ENCODE peak calls at places on chromosomes 2 and 18, in nine cellular contexts. R, U, Z, W, G, C, B, F and N are unnamed samples.

GRCh38 chr2:24231461-24231881 is 56.6 kb downstream of the FAM228A start:
- DNase-seq in F (no peak), G (no peak), B (no peak), Z (no peak), C (peak; percentile 25), W (no peak), R (peak; percentile 53), U (no peak), N (no peak)

GRCh38 chr2:64650257-64650656 is 3.5 kb downstream of the SERTAD2 start:
- DNase-seq in U (no peak), W (no peak), Z (no peak), R (no peak), B (no peak), G (no peak), C (no peak), F (no peak), N (no peak)

GRCh38 chr2:191128911-191129304 is 21.9 kb downstream of the STAT4 start:
- DNase-seq in R (no peak), F (no peak), Z (no peak), G (no peak), U (no peak), C (no peak), W (no peak), B (no peak), N (no peak)

GRCh38 chr2:120566331-120567035 is 169.2 kb upstream of the GLI2 start:
- DNase-seq in G (no peak), R (peak; percentile 94), U (no peak), B (no peak), Z (no peak), W (no peak), F (no peak), C (no peak), N (no peak)

GRCh38 chr18:32548688-32549087 is 78.0 kb upstream of the GAREM1 start:
- DNase-seq in W (peak; percentile 59), B (no peak), C (no peak), Z (peak; percentile 86), U (no peak), F (no peak), G (no peak), R (no peak), N (peak; percentile 93)

GRCh38 chr2:8414946-8415869 is 266.6 kb upstream of the ID2 start:
- DNase-seq in U (no peak), W (no peak), R (no peak), Z (no peak), F (no peak), G (no peak), C (no peak), B (no peak), N (no peak)

GRCh38 chr2:218217366-218218309 is 649 bp downstream of the ARPC2 start:
- DNase-seq in G (peak; percentile 44), C (peak; percentile 73), F (peak; percentile 39), R (no peak), W (peak; percentile 68), U (peak; percentile 68), B (peak; percentile 58), Z (peak; percentile 31), N (peak; percentile 60)

GRCh38 chr2:44304258-44304657 is 29.0 kb downstream of the SLC3A1 start:
- DNase-seq in Z (no peak), G (no peak), B (no peak), C (no peak), R (no peak), W (no peak), F (no peak), U (no peak), N (no peak)

GRCh38 chr2:142944721-142945120 is 67.3 kb downstream of the KYNU start:
- DNase-seq in B (no peak), C (peak; percentile 17), R (peak; percentile 20), Z (no peak), W (no peak), U (no peak), F (no peak), G (no peak), N (no peak)

GRCh38 chr2:238431431-238431830 is 4.7 kb downstream of the ASB1 start:
- DNase-seq in B (no peak), G (no peak), U (no peak), R (no peak), C (no peak), F (no peak), W (no peak), Z (no peak), N (no peak)

GRCh38 chr2:222930862-222931261 is 70.0 kb downstream of the ACSL3 start:
- DNase-seq in B (no peak), U (no peak), G (no peak), C (no peak), R (peak; percentile 41), Z (no peak), F (no peak), W (no peak), N (no peak)

GRCh38 chr18:31303771-31304170 is 14.2 kb upstream of the DSG1 start:
- DNase-seq in R (peak; percentile 41), Z (no peak), W (no peak), U (no peak), F (no peak), C (no peak), G (no peak), B (no peak), N (no peak)

DNA sequence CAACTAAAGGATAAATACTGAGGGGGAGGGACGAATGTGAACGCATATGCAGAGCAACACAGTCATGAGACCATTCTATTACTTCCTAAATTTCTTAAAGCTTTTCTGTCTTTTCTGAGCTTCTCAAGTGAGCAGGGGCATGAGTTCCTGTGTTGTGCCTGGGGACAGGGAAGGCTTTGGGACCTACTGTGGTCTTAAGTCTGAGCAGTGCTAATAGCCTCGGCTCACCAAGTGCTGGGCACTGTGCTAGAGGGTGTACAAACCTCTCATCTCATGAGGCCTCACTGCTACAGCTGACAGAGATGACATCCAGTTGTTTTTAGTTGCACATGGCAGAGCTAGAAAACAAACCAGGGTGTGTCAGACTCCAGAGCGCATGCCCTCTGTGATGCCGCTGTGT is 182.4 kb downstream of the NEDD4L start:
- DNase-seq in R (no peak), G (no peak), B (no peak), W (no peak), F (no peak), U (no peak), C (no peak), Z (no peak), N (no peak)
- H3K4me2 ChIP-seq in R (no peak overlapping the region), G (no peak overlapping the region), B (no peak overlapping the region), W (no peak overlapping the region), F (no peak overlapping the region), U (no peak overlapping the region), C (no peak overlapping the region), Z (no peak overlapping the region), N (no peak overlapping the region)

GRCh38 chr2:197312186-197312585 is 1.6 kb upstream of the ANKRD44 start:
- DNase-seq in C (peak; percentile 13), F (no peak), U (no peak), W (no peak), R (no peak), Z (no peak), G (no peak), B (no peak), N (no peak)
- H3K27ac ChIP-seq in C (no peak overlapping the region), F (no peak overlapping the region), U (no peak overlapping the region), W (no peak overlapping the region), R (no peak overlapping the region), Z (no peak overlapping the region), G (no peak overlapping the region), B (no peak overlapping the region), N (no peak overlapping the region)

DNA sequence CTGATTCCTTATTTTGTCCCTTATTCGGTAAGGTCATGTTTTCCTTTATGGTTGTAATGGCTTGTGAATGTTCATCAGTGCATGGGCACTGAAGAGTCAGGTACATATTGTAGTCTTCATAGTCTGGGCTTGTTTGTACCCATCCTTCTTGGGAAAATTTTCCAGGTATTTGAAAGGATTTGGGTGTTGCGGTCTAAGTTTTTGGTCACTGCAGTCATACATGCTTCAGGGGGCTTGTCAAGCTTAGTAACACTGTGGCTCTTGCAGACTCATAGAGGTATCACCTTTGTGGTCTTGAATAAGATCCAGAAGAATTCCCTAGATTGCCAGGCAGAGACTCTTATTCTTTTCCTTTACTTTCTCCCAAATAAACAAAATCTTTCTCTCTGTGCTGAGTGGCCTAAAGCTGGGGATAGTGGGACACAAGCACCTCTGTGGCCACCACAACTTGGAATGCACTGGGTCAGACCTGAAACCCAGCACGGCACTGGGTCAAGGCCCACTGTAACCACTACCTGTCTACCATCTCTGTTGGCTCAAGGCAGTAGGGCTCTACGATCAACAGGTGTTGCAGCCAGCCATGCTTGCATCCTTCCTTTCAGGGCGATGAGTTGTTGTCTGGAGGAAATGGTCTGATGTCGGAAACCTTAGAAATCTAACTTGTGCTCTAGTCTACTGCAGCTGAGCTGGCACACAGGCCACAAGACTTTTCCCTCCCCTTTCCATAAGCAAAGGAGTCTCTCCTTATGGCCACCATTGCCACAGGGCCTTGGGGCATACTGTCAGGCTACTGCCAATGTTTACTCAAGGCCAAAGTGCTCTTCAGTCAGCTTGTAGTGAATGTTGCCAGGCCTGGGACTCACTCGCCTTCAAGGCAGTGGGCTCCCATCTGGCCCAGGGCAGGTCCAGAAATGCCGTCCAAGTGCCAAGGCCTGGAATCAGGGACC is 21.5 kb downstream of the IL1RN start:
- DNase-seq in F (no peak), B (no peak), U (peak; percentile 79), C (no peak), W (no peak), R (no peak), Z (no peak), G (no peak), N (no peak)
- H3K4me2 ChIP-seq in F (no peak overlapping the region), B (no peak overlapping the region), U (peak overlapping the region; percentile 56), C (no peak overlapping the region), W (no peak overlapping the region), R (peak overlapping the region; percentile 33), Z (no peak overlapping the region), G (no peak overlapping the region), N (no peak overlapping the region)

GRCh38 chr2:225008935-225009334 is 33.3 kb downstream of the DOCK10 start:
- DNase-seq in F (no peak), C (peak; percentile 29), W (peak; percentile 77), Z (no peak), B (peak; percentile 32), R (no peak), G (no peak), U (peak; percentile 71), N (peak; percentile 62)
- H3K27ac ChIP-seq in F (no peak overlapping the region), C (no peak overlapping the region), W (no peak overlapping the region), Z (no peak overlapping the region), B (no peak overlapping the region), R (no peak overlapping the region), G (no peak overlapping the region), U (peak overlapping the region; percentile 70), N (no peak overlapping the region)

DNA sequence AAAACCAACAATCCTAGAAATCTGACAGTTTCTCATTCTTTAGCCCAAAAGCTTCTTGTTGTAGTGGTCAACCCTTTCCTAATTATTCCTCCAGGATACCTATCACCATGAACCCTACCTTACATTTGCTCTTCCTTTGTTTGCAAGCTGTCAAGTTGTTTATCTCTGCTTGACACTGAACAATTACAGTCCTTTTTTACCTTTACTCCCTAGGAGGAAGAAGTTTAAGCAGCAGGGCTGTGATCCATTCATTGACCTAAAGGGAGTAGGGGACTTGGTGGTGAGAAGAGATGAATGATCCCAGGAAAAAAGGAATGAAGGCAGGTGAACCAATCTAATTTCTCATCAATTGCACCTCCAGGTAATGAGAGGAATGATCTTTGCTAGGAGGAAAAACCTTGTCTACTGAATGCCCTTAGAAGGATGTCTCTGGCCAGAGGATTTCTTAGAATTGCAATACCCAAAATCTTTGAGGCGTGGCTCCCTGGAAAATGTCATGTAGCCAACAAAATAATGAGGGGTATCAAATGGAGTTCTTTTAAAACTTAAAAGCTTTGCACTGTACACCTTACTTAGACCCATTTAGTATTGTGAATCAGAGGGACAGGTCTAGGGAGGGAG is 47.7 kb downstream of the MREG start:
- DNase-seq in Z (no peak), C (no peak), F (no peak), R (no peak), W (no peak), U (no peak), B (no peak), G (no peak), N (no peak)
- H3K4me2 ChIP-seq in Z (no peak overlapping the region), C (no peak overlapping the region), F (peak overlapping the region; percentile 26), R (no peak overlapping the region), W (no peak overlapping the region), U (no peak overlapping the region), B (no peak overlapping the region), G (no peak overlapping the region), N (no peak overlapping the region)